ENCODE peak calls at places on chromosomes 11 and 22, in six cellular contexts. One of them, this sample, is unnamed.
A peak's percentile ranks its signal among the peaks of the same experiment; 100 is the strongest.

GRCh38 chr22:25028841-25029141 is 76.3 kb downstream of the KIAA1671 start:
- DNase-seq in HepG2: no peak
- DNase-seq in left lung: no peak
- DNase-seq in IMR-90: no peak
- DNase-seq in mesenchymal stem cell: no peak
- DNase-seq in left ventricle myocardium inferior: no peak
- DNase-seq in this sample: no peak

GRCh38 chr22:17795661-17796548 is 21.6 kb upstream of the BID start:
- DNase-seq in HepG2: no peak
- DNase-seq in left lung: peak; percentile 71
- DNase-seq in IMR-90: no peak
- DNase-seq in mesenchymal stem cell: no peak
- DNase-seq in left ventricle myocardium inferior: no peak
- DNase-seq in this sample: no peak

GRCh38 chr11:69210660-69211035 is 54.9 kb downstream of the SMIM38 start:
- DNase-seq in HepG2: no peak
- DNase-seq in left lung: no peak
- DNase-seq in IMR-90: no peak
- DNase-seq in mesenchymal stem cell: no peak
- DNase-seq in left ventricle myocardium inferior: no peak
- DNase-seq in this sample: no peak

GRCh38 chr11:19398772-19399542 is 158.2 kb upstream of the E2F8 start:
- DNase-seq in HepG2: no peak
- DNase-seq in left lung: no peak
- DNase-seq in IMR-90: peak; percentile 94
- DNase-seq in mesenchymal stem cell: peak; percentile 61
- DNase-seq in left ventricle myocardium inferior: no peak
- DNase-seq in this sample: no peak

GRCh38 chr11:69893631-69894030 is 74.4 kb upstream of the FGF3 start:
- DNase-seq in HepG2: no peak
- DNase-seq in left lung: no peak
- DNase-seq in IMR-90: no peak
- DNase-seq in mesenchymal stem cell: no peak
- DNase-seq in left ventricle myocardium inferior: no peak
- DNase-seq in this sample: no peak

GRCh38 chr11:85756401-85757200 is 54.3 kb downstream of the SYTL2 start:
- DNase-seq in HepG2: no peak
- DNase-seq in left lung: no peak
- DNase-seq in IMR-90: no peak
- DNase-seq in mesenchymal stem cell: no peak
- DNase-seq in left ventricle myocardium inferior: no peak
- DNase-seq in this sample: no peak

GRCh38 chr22:40400173-40400572 is 29.8 kb downstream of the SGSM3 start:
- DNase-seq in HepG2: no peak
- DNase-seq in left lung: peak; percentile 88
- DNase-seq in IMR-90: no peak
- DNase-seq in mesenchymal stem cell: no peak
- DNase-seq in left ventricle myocardium inferior: no peak
- DNase-seq in this sample: no peak

GRCh38 chr11:18669629-18670162 is 28.9 kb upstream of the TMEM86A start:
- DNase-seq in HepG2: no peak
- DNase-seq in left lung: no peak
- DNase-seq in IMR-90: no peak
- DNase-seq in mesenchymal stem cell: no peak
- DNase-seq in left ventricle myocardium inferior: no peak
- DNase-seq in this sample: no peak

GRCh38 chr11:1008781-1009180 is 27.7 kb downstream of the MUC6 start:
- DNase-seq in HepG2: no peak
- DNase-seq in left lung: no peak
- DNase-seq in IMR-90: no peak
- DNase-seq in mesenchymal stem cell: no peak
- DNase-seq in left ventricle myocardium inferior: no peak
- DNase-seq in this sample: no peak

GRCh38 chr22:42247596-42247995 is 22.9 kb downstream of the TCF20 start:
- DNase-seq in HepG2: no peak
- DNase-seq in left lung: no peak
- DNase-seq in IMR-90: no peak
- DNase-seq in mesenchymal stem cell: no peak
- DNase-seq in left ventricle myocardium inferior: no peak
- DNase-seq in this sample: no peak

GRCh38 chr11:77658213-77659013 is 20.8 kb upstream of the CLNS1A start:
- DNase-seq in HepG2: no peak
- DNase-seq in left lung: no peak
- DNase-seq in IMR-90: peak; percentile 64
- DNase-seq in mesenchymal stem cell: peak; percentile 33
- DNase-seq in left ventricle myocardium inferior: no peak
- DNase-seq in this sample: no peak

GRCh38 chr22:49966716-49967332 is 6.3 kb downstream of the PIM3 start:
- DNase-seq in HepG2: peak; percentile 80
- DNase-seq in left lung: peak; percentile 94
- DNase-seq in IMR-90: no peak
- DNase-seq in mesenchymal stem cell: peak; percentile 85
- DNase-seq in left ventricle myocardium inferior: peak; percentile 34
- DNase-seq in this sample: peak; percentile 30

GRCh38 chr11:28730336-28730735 is 622.1 kb downstream of the METTL15 start:
- DNase-seq in HepG2: no peak
- DNase-seq in left lung: no peak
- DNase-seq in IMR-90: peak; percentile 38
- DNase-seq in mesenchymal stem cell: no peak
- DNase-seq in left ventricle myocardium inferior: no peak
- DNase-seq in this sample: no peak

GRCh38 chr22:28976588-28976987 is 85.0 kb downstream of the C22orf31 start:
- DNase-seq in HepG2: no peak
- DNase-seq in left lung: no peak
- DNase-seq in IMR-90: peak; percentile 88
- DNase-seq in mesenchymal stem cell: peak; percentile 62
- DNase-seq in left ventricle myocardium inferior: no peak
- DNase-seq in this sample: no peak

GRCh38 chr11:2708757-2709281 is 9.0 kb upstream of the KCNQ1OT1 start:
- DNase-seq in HepG2: no peak
- DNase-seq in left lung: peak; percentile 47
- DNase-seq in IMR-90: peak; percentile 40
- DNase-seq in mesenchymal stem cell: peak; percentile 70
- DNase-seq in left ventricle myocardium inferior: no peak
- DNase-seq in this sample: no peak

GRCh38 chr11:95599959-95600586 is 189.5 kb downstream of the FAM76B start:
- DNase-seq in HepG2: no peak
- DNase-seq in left lung: no peak
- DNase-seq in IMR-90: no peak
- DNase-seq in mesenchymal stem cell: no peak
- DNase-seq in left ventricle myocardium inferior: no peak
- DNase-seq in this sample: no peak

GRCh38 chr11:119875841-119876600 is 147.0 kb upstream of the NECTIN1 start:
- DNase-seq in HepG2: no peak
- DNase-seq in left lung: no peak
- DNase-seq in IMR-90: no peak
- DNase-seq in mesenchymal stem cell: no peak
- DNase-seq in left ventricle myocardium inferior: no peak
- DNase-seq in this sample: no peak
- H3K27me3 ChIP-seq in HepG2: peaks cover 2% of the 10 kb centered on the region
- H3K27me3 ChIP-seq in left lung: no peaks in the 10 kb centered on the region
- H3K27me3 ChIP-seq in IMR-90: peaks cover 20% of the 10 kb centered on the region
- H3K27me3 ChIP-seq in mesenchymal stem cell: peaks cover 85% of the 10 kb centered on the region
- H3K27me3 ChIP-seq in left ventricle myocardium inferior: peaks cover 45% of the 10 kb centered on the region
- H3K27me3 ChIP-seq in this sample: peaks cover 12% of the 10 kb centered on the region

DNA sequence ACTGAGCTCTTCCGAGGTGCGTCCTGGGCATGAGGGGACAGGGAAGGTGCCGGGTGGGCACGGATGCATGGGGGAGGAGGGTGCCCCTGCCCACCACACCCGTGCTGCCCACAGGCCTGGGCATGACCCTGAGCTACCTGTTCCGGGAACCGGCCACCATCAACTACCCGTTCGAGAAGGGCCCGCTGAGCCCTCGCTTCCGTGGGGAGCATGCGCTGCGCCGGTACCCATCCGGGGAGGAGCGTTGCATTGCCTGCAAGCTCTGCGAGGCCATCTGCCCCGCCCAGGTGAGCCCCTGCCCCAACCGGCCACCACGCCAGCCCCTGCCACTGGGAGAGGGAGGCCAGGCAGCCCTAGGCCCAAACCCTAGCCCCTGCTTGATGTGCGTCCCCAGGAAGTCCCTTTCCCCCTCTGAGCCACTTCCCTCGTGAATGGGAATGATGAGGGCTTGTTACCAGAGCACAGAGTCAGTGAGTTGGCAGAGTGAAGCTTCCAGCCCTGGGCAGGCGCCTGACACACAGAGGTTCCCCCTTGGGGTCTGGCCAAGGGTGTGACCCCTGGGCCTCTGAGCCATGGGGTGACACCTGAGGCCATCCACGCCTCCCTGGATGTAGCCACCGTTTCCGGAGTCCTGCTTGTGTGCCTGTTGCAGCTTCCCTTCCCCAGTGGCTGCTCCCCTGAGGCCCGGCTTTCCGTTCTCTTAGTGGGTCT is 2.7 kb downstream of the NDUFS8 start:
- DNase-seq in HepG2: no peak
- DNase-seq in left lung: peak; percentile 78
- DNase-seq in IMR-90: no peak
- DNase-seq in mesenchymal stem cell: no peak
- DNase-seq in left ventricle myocardium inferior: no peak
- DNase-seq in this sample: no peak
- H3K27me3 ChIP-seq in HepG2: no peaks in the 10 kb centered on the region
- H3K27me3 ChIP-seq in left lung: no peaks in the 10 kb centered on the region
- H3K27me3 ChIP-seq in IMR-90: no peaks in the 10 kb centered on the region
- H3K27me3 ChIP-seq in mesenchymal stem cell: no peaks in the 10 kb centered on the region
- H3K27me3 ChIP-seq in left ventricle myocardium inferior: no peaks in the 10 kb centered on the region
- H3K27me3 ChIP-seq in this sample: no peaks in the 10 kb centered on the region

DNA sequence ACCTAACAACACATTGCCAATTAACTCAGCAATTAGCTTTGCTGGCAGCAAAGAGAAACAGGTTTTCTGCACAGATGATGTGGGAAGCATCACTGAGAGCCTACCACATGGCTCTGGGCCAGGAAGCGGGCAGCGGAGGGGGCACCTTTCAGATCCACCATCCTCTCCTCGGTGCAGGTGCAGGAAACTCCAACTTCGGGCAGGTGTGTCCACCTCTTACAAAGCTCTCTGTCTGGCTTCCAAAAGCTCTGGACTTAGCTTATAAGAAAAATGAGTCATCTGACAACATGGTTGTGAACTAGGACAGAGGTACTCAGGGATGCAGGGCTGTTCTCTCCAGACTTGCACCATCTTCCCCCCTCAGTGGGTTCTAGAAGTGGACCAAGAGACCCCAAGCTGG is 77.1 kb downstream of the RPS6KA4 start:
- DNase-seq in HepG2: no peak
- DNase-seq in left lung: no peak
- DNase-seq in IMR-90: no peak
- DNase-seq in mesenchymal stem cell: no peak
- DNase-seq in left ventricle myocardium inferior: no peak
- DNase-seq in this sample: no peak
- H3K27me3 ChIP-seq in HepG2: peaks cover 11% of the 10 kb centered on the region
- H3K27me3 ChIP-seq in left lung: no peaks in the 10 kb centered on the region
- H3K27me3 ChIP-seq in IMR-90: peaks cover 64% of the 10 kb centered on the region
- H3K27me3 ChIP-seq in mesenchymal stem cell: peaks cover 83% of the 10 kb centered on the region
- H3K27me3 ChIP-seq in left ventricle myocardium inferior: peaks cover 92% of the 10 kb centered on the region
- H3K27me3 ChIP-seq in this sample: peaks cover 30% of the 10 kb centered on the region

GRCh38 chr11:121576531-121576930 is 123.8 kb upstream of the SORL1-AS1 start:
- DNase-seq in HepG2: no peak
- DNase-seq in left lung: no peak
- DNase-seq in IMR-90: no peak
- DNase-seq in mesenchymal stem cell: no peak
- DNase-seq in left ventricle myocardium inferior: no peak
- DNase-seq in this sample: no peak
- H3K27me3 ChIP-seq in HepG2: no peaks in the 10 kb centered on the region
- H3K27me3 ChIP-seq in left lung: no peaks in the 10 kb centered on the region
- H3K27me3 ChIP-seq in IMR-90: peaks cover 2% of the 10 kb centered on the region
- H3K27me3 ChIP-seq in mesenchymal stem cell: peaks cover 45% of the 10 kb centered on the region
- H3K27me3 ChIP-seq in left ventricle myocardium inferior: peaks cover 9% of the 10 kb centered on the region
- H3K27me3 ChIP-seq in this sample: no peaks in the 10 kb centered on the region

DNA sequence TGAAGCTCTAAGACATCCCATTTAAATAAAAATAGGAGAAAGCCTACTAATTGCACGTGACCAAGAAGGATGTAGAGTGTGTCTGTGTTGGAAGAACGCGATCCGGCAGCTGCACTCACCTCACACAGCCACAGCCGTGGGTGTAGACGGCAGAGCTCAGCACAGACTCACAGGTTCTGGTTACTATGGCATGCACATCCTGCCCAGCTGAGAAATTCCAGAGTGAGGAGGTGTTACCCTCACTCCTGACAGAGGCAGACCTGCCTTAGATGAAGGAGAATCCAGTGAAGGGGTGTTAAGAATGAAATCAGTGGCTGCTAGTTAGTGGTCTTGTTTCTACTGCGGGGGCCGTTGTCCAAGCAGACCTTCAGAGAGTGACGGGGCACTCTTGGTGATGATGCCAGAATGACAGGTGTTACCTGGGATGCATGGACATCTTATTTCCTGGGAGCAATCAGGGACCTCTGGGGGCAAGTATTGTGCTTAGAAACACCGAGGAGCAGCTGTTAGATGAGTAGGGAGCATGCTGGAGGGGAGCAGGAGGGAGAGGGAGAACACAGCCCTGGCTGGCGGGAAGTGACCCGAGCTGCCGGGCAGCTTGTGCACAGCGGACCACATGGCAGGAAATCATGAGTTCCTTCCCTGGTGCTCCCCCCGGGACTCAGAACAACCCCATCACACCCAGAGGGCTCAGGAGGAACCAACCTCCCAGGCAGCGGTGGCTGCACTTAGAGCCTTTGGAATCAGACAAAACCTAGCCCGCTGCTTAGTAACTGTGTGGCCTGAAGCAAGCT is 12.3 kb downstream of the KCNJ5 start:
- DNase-seq in HepG2: no peak
- DNase-seq in left lung: no peak
- DNase-seq in IMR-90: peak; percentile 59
- DNase-seq in mesenchymal stem cell: no peak
- DNase-seq in left ventricle myocardium inferior: peak; percentile 44
- DNase-seq in this sample: peak; percentile 50
- H3K27me3 ChIP-seq in HepG2: peaks cover 5% of the 10 kb centered on the region
- H3K27me3 ChIP-seq in left lung: no peaks in the 10 kb centered on the region
- H3K27me3 ChIP-seq in IMR-90: no peaks in the 10 kb centered on the region
- H3K27me3 ChIP-seq in mesenchymal stem cell: no peaks in the 10 kb centered on the region
- H3K27me3 ChIP-seq in left ventricle myocardium inferior: peaks cover 12% of the 10 kb centered on the region
- H3K27me3 ChIP-seq in this sample: no peaks in the 10 kb centered on the region

This sample was measured in heart left ventricle.